ENCODE peak calls at places on chromosome 12, in five cellular contexts. C, E, J, W and T are unnamed samples.

GRCh38 chr12:51621155-51621922 is 30.3 kb downstream of the SCN8A start:
- DNase-seq in J (peak), C (no peak), E (peak), W (no peak), T (peak)

GRCh38 chr12:27123642-27124041 is 41.3 kb upstream of the C12orf71 start:
- DNase-seq in E (peak), J (peak), W (no peak), C (no peak), T (peak)

GRCh38 chr12:42570076-42570475 is 19.5 kb downstream of the PRICKLE1 start:
- DNase-seq in C (no peak), J (no peak), E (no peak), W (no peak), T (no peak)

GRCh38 chr12:49954863-49955830 is 4.6 kb downstream of the AQP2 start:
- DNase-seq in W (no peak), J (no peak), C (no peak), E (peak), T (no peak)

GRCh38 chr12:49367381-49368239 is at the start of gene SPATS2:
- DNase-seq in E (peak), J (no peak), C (peak), W (no peak), T (peak)

GRCh38 chr12:132027636-132028035 is 77.9 kb downstream of the EP400 start:
- DNase-seq in E (no peak), C (no peak), W (no peak), J (no peak), T (no peak)

GRCh38 chr12:52975204-52975603 is 26.3 kb downstream of the KRT18 start:
- DNase-seq in C (no peak), J (no peak), E (peak), W (no peak), T (peak)

GRCh38 chr12:12946686-12947355 is 5.1 kb downstream of the GPRC5D start:
- DNase-seq in J (peak), W (no peak), C (no peak), E (peak), T (no peak)

GRCh38 chr12:70427611-70428010 is 61.5 kb downstream of the KCNMB4 start:
- DNase-seq in W (no peak), E (peak), J (peak), C (no peak), T (peak)

GRCh38 chr12:21615441-21615840 is 10.8 kb upstream of the GYS2 start:
- DNase-seq in W (no peak), C (no peak), E (peak), J (peak), T (peak)

GRCh38 chr12:27277846-27278260 is 33.8 kb downstream of the STK38L start:
- DNase-seq in C (no peak), E (peak), J (peak), W (no peak), T (peak)

GRCh38 chr12:30420561-30420960 is 275.1 kb downstream of the IPO8 start:
- DNase-seq in E (peak), W (no peak), J (peak), C (no peak), T (peak)

GRCh38 chr12:10082057-10082874 is 16.5 kb downstream of the CLEC1A start:
- DNase-seq in E (no peak), J (no peak), W (no peak), C (no peak), T (no peak)

GRCh38 chr12:31928246-31929139 is 30.7 kb upstream of the RESF1 start:
- DNase-seq in E (no peak), J (no peak), C (no peak), W (no peak), T (no peak)

GRCh38 chr12:75364918-75365317 is 26.0 kb upstream of the GLIPR1L2 start:
- DNase-seq in W (no peak), C (no peak), J (peak), E (peak), T (peak)

GRCh38 chr12:41032386-41032785 is 155.7 kb upstream of the PDZRN4 start:
- DNase-seq in E (no peak), J (no peak), C (no peak), W (no peak), T (no peak)
- H3K4me3 ChIP-seq in E (no peak), J (no peak), C (no peak), W (no peak), T (no peak)

GRCh38 chr12:102811125-102811737 is 105.8 kb downstream of the PAH start:
- DNase-seq in W (no peak), E (peak), J (peak), C (peak), T (peak)
- H3K4me3 ChIP-seq in W (no peak), E (no peak), J (no peak), C (no peak), T (no peak)

GRCh38 chr12:100398307-100398706 is 41.4 kb downstream of the SLC17A8 start:
- DNase-seq in E (no peak), J (no peak), C (no peak), W (no peak), T (no peak)

GRCh38 chr12:100391856-100392255 is 35.0 kb downstream of the SLC17A8 start:
- DNase-seq in W (no peak), J (peak), C (no peak), E (peak), T (peak)

GRCh38 chr12:100395811-100396210 is 38.9 kb downstream of the SLC17A8 start:
- DNase-seq in J (no peak), C (no peak), W (no peak), E (no peak), T (no peak)

GRCh38 chr12:100388382-100388781 is 31.5 kb downstream of the SLC17A8 start:
- DNase-seq in J (no peak), E (no peak), C (no peak), W (no peak), T (no peak)

DNA sequence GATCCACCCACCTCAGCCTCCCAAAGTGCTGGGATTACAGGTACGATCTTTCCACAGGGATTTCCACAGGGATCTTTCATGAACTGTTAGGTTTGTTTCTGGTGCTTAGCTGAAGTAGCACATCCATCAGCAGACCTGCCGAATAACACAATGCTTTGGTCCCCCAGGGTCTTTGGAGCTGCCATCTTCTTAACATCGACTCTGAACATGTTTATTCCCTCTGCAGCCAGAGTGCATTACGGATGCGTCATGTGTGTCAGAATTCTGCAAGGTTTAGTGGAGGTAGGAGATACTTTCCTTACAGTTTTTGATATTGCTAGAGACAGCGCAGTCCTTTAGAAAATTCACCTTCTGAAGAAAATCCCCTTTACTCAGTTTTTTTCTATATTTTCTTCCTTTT is 36.3 kb downstream of the SLC17A8 start:
- DNase-seq in E (no peak), W (no peak), C (no peak), J (no peak), T (no peak)
- H3K4me3 ChIP-seq in E (no peak), W (no peak), C (no peak), J (no peak), T (no peak)

DNA sequence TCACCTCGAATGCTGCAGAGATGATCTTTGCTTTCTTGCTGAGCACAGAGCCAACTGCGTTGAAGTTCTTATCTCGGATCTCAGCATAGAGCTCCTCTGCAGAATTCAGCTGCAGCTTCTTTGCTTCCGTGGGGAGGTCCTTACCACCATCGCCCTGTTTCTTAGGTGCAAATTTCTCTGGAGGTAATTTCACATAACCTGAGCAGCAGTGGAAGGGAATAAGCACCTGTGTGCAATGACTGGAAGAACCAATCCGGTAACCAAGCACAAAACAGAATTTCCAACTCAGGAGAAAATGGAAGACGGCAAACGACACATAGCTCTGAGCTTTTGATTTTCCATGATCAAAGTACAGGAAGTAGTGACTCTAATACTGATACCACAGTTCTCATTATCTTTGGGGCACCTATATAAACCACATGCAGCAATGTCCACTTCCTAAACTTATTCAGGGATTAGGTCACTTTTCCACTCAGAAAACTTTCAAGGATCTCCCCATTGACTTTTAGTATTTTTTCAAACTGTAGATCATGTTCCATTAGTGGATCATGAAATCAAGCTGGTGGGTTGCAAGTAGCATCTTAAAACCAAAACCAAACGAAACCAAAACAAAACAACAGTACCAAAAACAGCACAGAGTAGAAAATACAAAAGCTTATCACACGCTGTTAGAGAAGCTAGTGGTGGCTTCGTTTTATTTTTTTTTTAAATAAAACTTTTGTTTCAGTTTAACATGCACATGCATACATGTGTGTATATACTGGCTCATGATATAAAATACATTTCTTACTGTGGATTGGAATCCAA is 18.9 kb upstream of the DIABLO start:
- DNase-seq in J (no peak), E (no peak), W (no peak), C (no peak), T (no peak)
- H3K4me3 ChIP-seq in J (no peak), E (no peak), W (no peak), C (no peak), T (no peak)

GRCh38 chr12:94205738-94206310 is 57.4 kb downstream of the PLXNC1 start:
- DNase-seq in E (no peak), C (no peak), W (no peak), J (no peak), T (no peak)
- H3K4me3 ChIP-seq in E (no peak), C (no peak), W (no peak), J (no peak), T (no peak)

DNA sequence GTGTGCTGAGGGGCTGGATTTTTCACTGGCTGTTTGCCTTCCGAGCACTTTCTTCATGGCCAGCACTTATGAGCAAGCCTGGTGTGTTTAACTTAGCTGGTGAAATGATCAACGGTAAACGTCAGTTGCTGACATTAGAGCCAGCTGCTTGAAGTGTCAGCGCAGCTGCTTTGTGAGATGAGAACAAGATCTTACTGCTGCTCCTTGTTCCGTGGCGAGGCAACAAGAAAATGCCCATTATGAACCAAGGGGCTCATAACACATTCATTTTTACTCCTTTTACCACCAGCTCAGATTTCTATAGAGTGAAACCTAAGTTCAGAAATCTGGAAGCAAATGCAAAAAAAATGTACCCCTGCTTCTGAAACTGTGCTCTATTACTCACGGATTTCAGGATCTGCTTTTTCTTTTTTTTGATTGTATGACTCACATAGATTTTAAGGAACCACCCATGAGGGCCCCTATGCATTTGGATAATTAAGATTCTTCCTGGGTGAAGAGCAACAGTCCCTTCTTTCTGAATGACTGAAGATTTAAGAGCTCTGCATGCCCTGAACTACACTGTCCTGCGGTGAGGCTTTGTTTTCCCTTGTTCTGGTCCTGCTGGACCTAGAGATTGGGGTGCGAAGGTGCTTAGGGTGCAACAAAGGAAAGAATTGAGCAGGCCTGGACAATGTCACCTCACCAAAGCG is 74.3 kb upstream of the CPM start:
- DNase-seq in C (peak), J (peak), W (no peak), E (peak), T (peak)
- H3K4me3 ChIP-seq in C (no peak), J (peak), W (peak), E (peak), T (no peak)

GRCh38 chr12:120760349-120761245 is 35.0 kb downstream of the ACADS start:
- DNase-seq in J (no peak), E (no peak), W (no peak), C (no peak), T (no peak)

GRCh38 chr12:120759591-120760348 is 34.1 kb downstream of the ACADS start:
- DNase-seq in W (no peak), E (no peak), J (no peak), C (no peak), T (no peak)

GRCh38 chr12:120761581-120761980 is 36.0 kb downstream of the ACADS start:
- DNase-seq in W (no peak), C (no peak), E (no peak), J (peak), T (peak)

GRCh38 chr12:120763250-120763649 is 37.6 kb downstream of the ACADS start:
- DNase-seq in W (no peak), J (no peak), E (no peak), C (no peak), T (no peak)

DNA sequence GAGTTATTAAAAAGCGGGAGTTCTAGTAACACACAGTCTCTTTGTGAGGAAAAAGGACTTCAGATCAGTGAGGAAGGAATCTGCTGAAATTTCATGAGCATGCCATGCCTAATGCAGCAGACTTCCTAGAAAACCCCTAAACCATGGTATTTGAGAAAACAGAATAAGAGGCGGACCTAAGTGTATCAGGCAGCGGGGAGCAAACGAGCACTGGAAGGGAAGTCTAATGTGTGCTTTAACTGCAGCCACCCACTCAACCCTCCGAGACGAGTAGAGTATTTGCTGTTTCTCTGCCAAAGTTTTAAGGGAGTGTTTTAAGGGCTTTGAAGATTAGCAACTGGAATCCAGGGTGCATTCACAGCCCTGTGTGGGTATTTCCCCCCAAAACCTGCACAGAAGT is 36.5 kb downstream of the ACADS start:
- DNase-seq in J (peak), E (no peak), C (no peak), W (no peak), T (peak)
- H3K4me3 ChIP-seq in J (no peak), E (no peak), C (no peak), W (no peak), T (no peak)

GRCh38 chr12:122399254-122399591 is 23.2 kb downstream of the CLIP1 start:
- DNase-seq in C (no peak), J (peak), W (no peak), E (no peak), T (no peak)
- H3K4me3 ChIP-seq in C (peak), J (no peak), W (no peak), E (peak), T (no peak)

DNA sequence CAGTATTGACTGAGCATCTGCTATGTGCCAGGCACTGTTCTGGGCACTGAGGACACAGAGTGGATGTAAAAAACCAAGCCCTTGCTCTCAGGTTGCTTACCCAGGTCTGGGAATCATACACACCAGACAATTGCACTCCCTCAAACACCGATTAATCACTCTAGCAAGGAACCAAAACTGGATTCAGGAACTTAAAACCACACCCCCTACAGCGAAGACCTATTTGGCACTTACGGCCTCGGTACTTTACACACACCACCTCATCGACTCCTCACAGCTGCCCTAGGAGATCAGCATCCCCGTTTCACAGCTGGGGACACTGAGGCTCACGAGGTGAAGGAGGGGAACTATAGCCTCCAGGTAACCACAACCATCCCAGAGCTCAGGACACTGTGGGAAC is 1.6 kb downstream of the GLTP start:
- DNase-seq in W (no peak), E (peak), C (no peak), J (no peak), T (no peak)
- H3K4me3 ChIP-seq in W (peak), E (peak), C (peak), J (peak), T (peak)